ENCODE peak calls at places on chromosomes 3 and 15, in five cellular contexts. A, V, O, U and X are unnamed samples.

GRCh38 chr3:181969925-181970324 is 258.2 kb downstream of the SOX2 start:
- DNase-seq in A (no peak), V (no peak), O (no peak), U (no peak), X (no peak)

GRCh38 chr3:121869731-121870130 is 24.5 kb upstream of the SLC15A2 start:
- DNase-seq in A (no peak), V (no peak), O (no peak), U (no peak), X (no peak)

GRCh38 chr15:30924353-30924752 is 20.6 kb downstream of the FAN1 start:
- DNase-seq in A (no peak), V (peak; percentile 73), O (no peak), U (no peak), X (no peak)

GRCh38 chr3:138725116-138725515 is 109.6 kb downstream of the PIK3CB start:
- DNase-seq in A (no peak), V (no peak), O (no peak), U (no peak), X (no peak)

GRCh38 chr15:39361497-39361896 is 219.4 kb upstream of the THBS1 start:
- DNase-seq in A (no peak), V (no peak), O (no peak), U (no peak), X (no peak)

GRCh38 chr3:43161684-43162512 is 56.0 kb upstream of the POMGNT2 start:
- DNase-seq in A (peak; percentile 39), V (peak; percentile 78), O (no peak), U (no peak), X (no peak)

GRCh38 chr3:196288141-196288460 is 575 bp upstream of the PCYT1A start:
- DNase-seq in A (peak; percentile 25), V (peak; percentile 19), O (no peak), U (no peak), X (no peak)

GRCh38 chr3:114022145-114022544 is 34.2 kb downstream of the CCDC191 start:
- DNase-seq in A (no peak), V (no peak), O (no peak), U (no peak), X (no peak)

GRCh38 chr3:123719785-123720531 is 135.1 kb upstream of the HACD2 start:
- DNase-seq in A (no peak), V (no peak), O (no peak), U (no peak), X (no peak)

GRCh38 chr3:17743660-17743995 is 1.2 kb upstream of the TBC1D5 start:
- DNase-seq in A (no peak), V (no peak), O (no peak), U (no peak), X (no peak)

GRCh38 chr3:64278631-64279030 is 53.4 kb upstream of the PRICKLE2 start:
- DNase-seq in A (no peak), V (peak; percentile 50), O (no peak), U (no peak), X (no peak)

GRCh38 chr15:80115021-80115420 is 37.8 kb upstream of the FAH start:
- DNase-seq in A (no peak), V (no peak), O (no peak), U (no peak), X (no peak)

GRCh38 chr15:51069983-51070382 is 24.7 kb downstream of the TNFAIP8L3 start:
- DNase-seq in A (no peak), V (no peak), O (no peak), U (no peak), X (no peak)